ENCODE peak calls at places on chromosome 13, in seven cellular contexts. One of them, this sample, is unnamed.

GRCh38 chr13:102399791-102400618 is 1.8 kb downstream of the FGF14 start:
- DNase-seq in psoas muscle: peak; percentile 22
- DNase-seq in neural progenitor cell: peak; percentile 46
- DNase-seq in mammary epithelial cell: peak; percentile 3
- DNase-seq in fibroblast of lung: peak; percentile 18
- DNase-seq in uterus: peak; percentile 15
- DNase-seq in stomach: no peak
- DNase-seq in this sample: no peak

GRCh38 chr13:55244991-55245644 is 1895.6 kb upstream of the PRR20A start:
- DNase-seq in psoas muscle: no peak
- DNase-seq in neural progenitor cell: peak; percentile 70
- DNase-seq in mammary epithelial cell: no peak
- DNase-seq in fibroblast of lung: peak; percentile 9
- DNase-seq in uterus: no peak
- DNase-seq in stomach: no peak
- DNase-seq in this sample: no peak

GRCh38 chr13:98778749-98779148 is 26.3 kb upstream of the SLC15A1 start:
- DNase-seq in psoas muscle: no peak
- DNase-seq in neural progenitor cell: no peak
- DNase-seq in mammary epithelial cell: no peak
- DNase-seq in fibroblast of lung: no peak
- DNase-seq in uterus: no peak
- DNase-seq in stomach: no peak
- DNase-seq in this sample: no peak

GRCh38 chr13:24086642-24087041 is 73.9 kb upstream of the SPATA13 start:
- DNase-seq in psoas muscle: no peak
- DNase-seq in neural progenitor cell: no peak
- DNase-seq in mammary epithelial cell: no peak
- DNase-seq in fibroblast of lung: no peak
- DNase-seq in uterus: no peak
- DNase-seq in stomach: no peak
- DNase-seq in this sample: no peak

GRCh38 chr13:104408733-104409132 is 1342.5 kb upstream of the SLC10A2 start:
- DNase-seq in psoas muscle: no peak
- DNase-seq in neural progenitor cell: no peak
- DNase-seq in mammary epithelial cell: peak; percentile 8
- DNase-seq in fibroblast of lung: peak; percentile 2
- DNase-seq in uterus: no peak
- DNase-seq in stomach: no peak
- DNase-seq in this sample: no peak

GRCh38 chr13:99132295-99132835 is 68.3 kb upstream of the UBAC2 start:
- DNase-seq in psoas muscle: no peak
- DNase-seq in neural progenitor cell: no peak
- DNase-seq in mammary epithelial cell: no peak
- DNase-seq in fibroblast of lung: no peak
- DNase-seq in uterus: no peak
- DNase-seq in stomach: no peak
- DNase-seq in this sample: no peak

GRCh38 chr13:42876810-42877550 is 95.6 kb downstream of the FAM216B start:
- DNase-seq in psoas muscle: no peak
- DNase-seq in neural progenitor cell: no peak
- DNase-seq in mammary epithelial cell: peak; percentile 79
- DNase-seq in fibroblast of lung: peak; percentile 49
- DNase-seq in uterus: no peak
- DNase-seq in stomach: no peak
- DNase-seq in this sample: no peak

GRCh38 chr13:25965596-25965995 is 86.2 kb downstream of the SHISA2 start:
- DNase-seq in psoas muscle: no peak
- DNase-seq in neural progenitor cell: no peak
- DNase-seq in mammary epithelial cell: no peak
- DNase-seq in fibroblast of lung: no peak
- DNase-seq in uterus: no peak
- DNase-seq in stomach: no peak
- DNase-seq in this sample: no peak

GRCh38 chr13:29920018-29920643 is 69.7 kb upstream of the UBL3 start:
- DNase-seq in psoas muscle: no peak
- DNase-seq in neural progenitor cell: no peak
- DNase-seq in mammary epithelial cell: no peak
- DNase-seq in fibroblast of lung: no peak
- DNase-seq in uterus: no peak
- DNase-seq in stomach: no peak
- DNase-seq in this sample: no peak

GRCh38 chr13:28548872-28549271 is 53.9 kb upstream of the FLT1 start:
- DNase-seq in psoas muscle: no peak
- DNase-seq in neural progenitor cell: peak; percentile 31
- DNase-seq in mammary epithelial cell: no peak
- DNase-seq in fibroblast of lung: no peak
- DNase-seq in uterus: no peak
- DNase-seq in stomach: no peak
- DNase-seq in this sample: no peak

GRCh38 chr13:114046447-114046846 is 72.6 kb upstream of the C13orf46 start:
- DNase-seq in psoas muscle: no peak
- DNase-seq in neural progenitor cell: no peak
- DNase-seq in mammary epithelial cell: no peak
- DNase-seq in fibroblast of lung: no peak
- DNase-seq in uterus: no peak
- DNase-seq in stomach: no peak
- DNase-seq in this sample: no peak

GRCh38 chr13:40438999-40439797 is 227.2 kb downstream of the FOXO1 start:
- DNase-seq in psoas muscle: no peak
- DNase-seq in neural progenitor cell: no peak
- DNase-seq in mammary epithelial cell: peak; percentile 37
- DNase-seq in fibroblast of lung: peak; percentile 56
- DNase-seq in uterus: no peak
- DNase-seq in stomach: no peak
- DNase-seq in this sample: no peak

GRCh38 chr13:66915596-66916185 is 314.4 kb downstream of the PCDH9 start:
- DNase-seq in psoas muscle: no peak
- DNase-seq in neural progenitor cell: no peak
- DNase-seq in mammary epithelial cell: peak; percentile 39
- DNase-seq in fibroblast of lung: no peak
- DNase-seq in uterus: no peak
- DNase-seq in stomach: no peak
- DNase-seq in this sample: no peak

GRCh38 chr13:40941581-40941980 is 77.5 kb downstream of the ELF1 start:
- DNase-seq in psoas muscle: no peak
- DNase-seq in neural progenitor cell: no peak
- DNase-seq in mammary epithelial cell: no peak
- DNase-seq in fibroblast of lung: no peak
- DNase-seq in uterus: no peak
- DNase-seq in stomach: no peak
- DNase-seq in this sample: no peak

GRCh38 chr13:93776936-93777335 is 550.3 kb downstream of the GPC6 start:
- DNase-seq in psoas muscle: no peak
- DNase-seq in neural progenitor cell: no peak
- DNase-seq in mammary epithelial cell: no peak
- DNase-seq in fibroblast of lung: no peak
- DNase-seq in uterus: no peak
- DNase-seq in stomach: no peak
- DNase-seq in this sample: no peak

GRCh38 chr13:99281811-99282263 is 23.7 kb upstream of the GPR18 start:
- DNase-seq in psoas muscle: peak; percentile 74
- DNase-seq in neural progenitor cell: no peak
- DNase-seq in mammary epithelial cell: no peak
- DNase-seq in fibroblast of lung: no peak
- DNase-seq in uterus: peak; percentile 23
- DNase-seq in stomach: peak; percentile 51
- DNase-seq in this sample: peak; percentile 10

GRCh38 chr13:35143123-35143522 is 201.1 kb downstream of the NBEA start:
- DNase-seq in psoas muscle: no peak
- DNase-seq in neural progenitor cell: no peak
- DNase-seq in mammary epithelial cell: peak; percentile 7
- DNase-seq in fibroblast of lung: peak; percentile 24
- DNase-seq in uterus: no peak
- DNase-seq in stomach: no peak
- DNase-seq in this sample: no peak

GRCh38 chr13:67308004-67308772 is 78.1 kb upstream of the PCDH9 start:
- DNase-seq in psoas muscle: no peak
- DNase-seq in neural progenitor cell: no peak
- DNase-seq in mammary epithelial cell: peak; percentile 70
- DNase-seq in fibroblast of lung: no peak
- DNase-seq in uterus: no peak
- DNase-seq in stomach: no peak
- DNase-seq in this sample: no peak

DNA sequence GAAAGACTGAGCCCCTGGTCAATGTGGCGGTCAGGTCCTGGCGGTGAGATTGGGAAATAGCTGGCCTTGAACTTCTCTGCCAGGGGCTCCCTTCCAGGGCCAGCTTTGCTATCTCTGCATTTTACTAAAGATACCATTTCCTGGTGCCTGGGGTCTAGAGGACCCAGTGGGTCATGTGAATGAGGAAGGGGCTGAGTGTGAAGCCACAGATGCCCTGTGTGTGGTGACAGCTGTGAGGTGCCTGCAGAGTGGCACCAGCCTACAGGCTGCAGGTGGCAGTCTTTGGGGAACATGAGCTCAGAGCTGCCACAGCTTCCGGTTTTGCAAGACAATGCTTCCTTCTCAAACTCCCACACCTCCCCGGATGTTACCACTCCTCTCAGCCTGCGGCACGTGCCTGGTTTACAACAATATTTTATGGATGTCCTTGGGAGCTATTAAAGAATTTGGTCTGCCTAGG is 5.2 kb upstream of the MLNR start:
- DNase-seq in psoas muscle: peak; percentile 21
- DNase-seq in neural progenitor cell: no peak
- DNase-seq in mammary epithelial cell: no peak
- DNase-seq in fibroblast of lung: no peak
- DNase-seq in uterus: no peak
- DNase-seq in stomach: peak; percentile 42
- DNase-seq in this sample: no peak
- H3K27ac ChIP-seq in psoas muscle: no peak overlapping the region
- H3K27ac ChIP-seq in neural progenitor cell: no peak overlapping the region
- H3K27ac ChIP-seq in mammary epithelial cell: no peak overlapping the region
- H3K27ac ChIP-seq in fibroblast of lung: no peak overlapping the region
- H3K27ac ChIP-seq in uterus: no peak overlapping the region
- H3K27ac ChIP-seq in stomach: no peak overlapping the region
- H3K27ac ChIP-seq in this sample: no peak overlapping the region

DNA sequence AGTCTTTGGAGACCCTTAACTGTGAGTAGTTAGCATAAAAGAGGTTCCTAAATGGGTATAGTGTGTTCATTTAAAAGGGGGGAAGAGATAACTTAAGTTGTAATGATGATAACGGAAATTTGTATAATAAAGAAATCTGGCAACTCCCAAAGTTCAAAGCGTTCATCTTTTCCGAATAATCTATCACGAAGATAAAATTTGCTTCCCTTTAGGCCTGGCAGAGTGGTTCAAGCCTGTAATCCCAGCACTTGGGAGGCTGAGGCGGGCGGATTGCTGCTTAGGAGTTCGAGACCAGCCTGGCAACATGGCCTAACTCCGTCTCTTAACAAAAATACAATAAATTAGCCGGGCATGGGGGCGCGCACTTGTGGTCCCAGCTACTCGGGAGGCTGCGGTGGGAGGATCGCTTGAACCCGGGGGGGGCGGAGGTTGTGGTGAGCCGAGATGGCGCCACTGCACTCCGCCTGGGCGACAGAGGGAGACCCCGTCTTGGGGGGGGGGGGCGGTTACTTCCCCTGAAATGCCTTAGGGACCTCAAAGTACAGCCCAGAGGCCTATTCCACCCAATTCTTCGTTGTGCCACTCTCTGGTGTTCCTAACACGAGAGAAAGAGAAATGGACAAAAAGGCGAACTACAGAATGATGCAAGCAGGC is 888 bp downstream of the N4BP2L2 start:
- DNase-seq in psoas muscle: peak; percentile 39
- DNase-seq in neural progenitor cell: no peak
- DNase-seq in mammary epithelial cell: peak; percentile 3
- DNase-seq in fibroblast of lung: peak; percentile 16
- DNase-seq in uterus: peak; percentile 29
- DNase-seq in stomach: peak; percentile 26
- DNase-seq in this sample: no peak
- TF ChIP-seq CTCF in psoas muscle: no peak
- TF ChIP-seq CTCF in neural progenitor cell: no peak
- TF ChIP-seq CTCF in mammary epithelial cell: no peak
- TF ChIP-seq CTCF in fibroblast of lung: no peak
- TF ChIP-seq CTCF in uterus: no peak
- TF ChIP-seq CTCF in stomach: no peak
- TF ChIP-seq CTCF in this sample: no peak

GRCh38 chr13:90205081-90205480 is 1142.4 kb upstream of the MIR17HG start:
- DNase-seq in psoas muscle: no peak
- DNase-seq in neural progenitor cell: no peak
- DNase-seq in mammary epithelial cell: peak; percentile 61
- DNase-seq in fibroblast of lung: no peak
- DNase-seq in uterus: no peak
- DNase-seq in stomach: no peak
- DNase-seq in this sample: no peak

GRCh38 chr13:90197722-90198121 is 1149.8 kb upstream of the MIR17HG start:
- DNase-seq in psoas muscle: no peak
- DNase-seq in neural progenitor cell: no peak
- DNase-seq in mammary epithelial cell: peak; percentile 45
- DNase-seq in fibroblast of lung: peak; percentile 9
- DNase-seq in uterus: no peak
- DNase-seq in stomach: no peak
- DNase-seq in this sample: no peak

GRCh38 chr13:90205911-90206310 is 1141.6 kb upstream of the MIR17HG start:
- DNase-seq in psoas muscle: no peak
- DNase-seq in neural progenitor cell: no peak
- DNase-seq in mammary epithelial cell: no peak
- DNase-seq in fibroblast of lung: no peak
- DNase-seq in uterus: no peak
- DNase-seq in stomach: no peak
- DNase-seq in this sample: no peak

GRCh38 chr13:90201676-90202425 is 1145.6 kb upstream of the MIR17HG start:
- DNase-seq in psoas muscle: no peak
- DNase-seq in neural progenitor cell: no peak
- DNase-seq in mammary epithelial cell: no peak
- DNase-seq in fibroblast of lung: no peak
- DNase-seq in uterus: no peak
- DNase-seq in stomach: no peak
- DNase-seq in this sample: no peak

GRCh38 chr13:90201198-90201597 is 1146.3 kb upstream of the MIR17HG start:
- DNase-seq in psoas muscle: no peak
- DNase-seq in neural progenitor cell: no peak
- DNase-seq in mammary epithelial cell: peak; percentile 58
- DNase-seq in fibroblast of lung: peak; percentile 47
- DNase-seq in uterus: no peak
- DNase-seq in stomach: no peak
- DNase-seq in this sample: no peak
- H3K27ac ChIP-seq in psoas muscle: no peak overlapping the region
- H3K27ac ChIP-seq in neural progenitor cell: no peak overlapping the region
- H3K27ac ChIP-seq in mammary epithelial cell: no peak overlapping the region
- H3K27ac ChIP-seq in fibroblast of lung: no peak overlapping the region
- H3K27ac ChIP-seq in uterus: no peak overlapping the region
- H3K27ac ChIP-seq in stomach: no peak overlapping the region
- H3K27ac ChIP-seq in this sample: no peak overlapping the region

DNA sequence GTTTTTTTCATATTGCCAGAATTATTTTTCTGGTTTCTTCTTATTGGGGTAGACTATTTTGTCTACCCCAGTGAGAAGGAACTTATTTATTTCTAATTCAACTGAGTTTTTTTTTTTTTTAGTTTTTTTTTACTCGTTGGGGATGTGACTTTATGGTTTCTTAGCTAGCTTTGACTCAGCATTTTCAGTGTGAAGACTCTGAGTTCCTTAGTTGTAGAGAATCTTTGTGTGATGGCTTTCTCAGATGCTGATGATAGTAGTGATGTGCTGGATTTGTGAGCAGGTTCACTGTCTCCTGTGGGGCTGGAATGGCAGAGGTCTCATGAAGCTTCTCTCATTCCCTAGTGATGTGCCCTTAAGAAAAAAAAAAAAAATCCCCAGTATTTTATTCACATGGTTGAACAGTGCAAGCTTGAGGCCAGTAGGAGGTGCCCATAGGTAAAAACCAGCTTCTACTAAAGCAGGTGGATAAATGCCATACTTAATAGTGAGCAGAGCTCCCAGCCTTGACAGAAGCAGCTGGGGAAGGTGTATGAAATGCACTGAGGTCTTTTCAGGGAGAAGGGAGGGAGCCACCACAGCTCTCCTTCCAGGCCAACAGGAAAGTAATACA is 106.2 kb upstream of the KLF5 start:
- DNase-seq in psoas muscle: no peak
- DNase-seq in neural progenitor cell: no peak
- DNase-seq in mammary epithelial cell: no peak
- DNase-seq in fibroblast of lung: no peak
- DNase-seq in uterus: no peak
- DNase-seq in stomach: no peak
- DNase-seq in this sample: no peak
- TF ChIP-seq CTCF in psoas muscle: no peak
- TF ChIP-seq CTCF in neural progenitor cell: no peak
- TF ChIP-seq CTCF in mammary epithelial cell: no peak
- TF ChIP-seq CTCF in fibroblast of lung: no peak
- TF ChIP-seq CTCF in uterus: no peak
- TF ChIP-seq CTCF in stomach: no peak
- TF ChIP-seq CTCF in this sample: no peak

This sample was measured in thoracic aorta.